ENCODE peak calls at places on chromosomes 16 and 17, in six cellular contexts. R is lower lobe of right lung; V is CD8-positive, alpha-beta memory T cell; U is heart right ventricle; H is CD8-positive, alpha-beta T cell; P is IMR-90. L is an unnamed sample.

GRCh38 chr17:55295411-55296170 is 30.8 kb downstream of the HLF start:
- DNase-seq in H (peak; percentile 31), U (peak; percentile 42), V (peak; percentile 40), R (no peak), P (peak; percentile 43), L (no peak)

GRCh38 chr16:86951831-86952598 is 365.2 kb downstream of the C16orf95 start:
- DNase-seq in R (no peak), V (no peak), H (no peak), P (peak; percentile 99), U (no peak), L (no peak)

GRCh38 chr17:72115789-72116520 is 4.9 kb upstream of the SOX9 start:
- DNase-seq in U (no peak), P (no peak), H (no peak), V (no peak), R (no peak), L (no peak)

GRCh38 chr16:12162151-12162559 is 185.6 kb downstream of the SNX29 start:
- DNase-seq in R (no peak), V (no peak), P (peak; percentile 56), U (no peak), H (no peak), L (peak; percentile 30)

GRCh38 chr17:35345926-35346771 is 27.3 kb downstream of the SLFN11 start:
- DNase-seq in P (peak; percentile 53), V (peak; percentile 24), R (peak; percentile 85), H (peak; percentile 15), U (peak; percentile 87), L (peak; percentile 89)

GRCh38 chr16:79451196-79451816 is 149.2 kb downstream of the MAF start:
- DNase-seq in P (no peak), R (no peak), H (no peak), U (no peak), V (no peak), L (no peak)

GRCh38 chr17:35368086-35368824 is 5.2 kb downstream of the SLFN11 start:
- DNase-seq in P (peak; percentile 22), V (peak; percentile 58), H (no peak), R (no peak), U (peak; percentile 26), L (no peak)

GRCh38 chr16:87206646-87207451 is 110.3 kb downstream of the C16orf95 start:
- DNase-seq in P (peak; percentile 64), H (no peak), V (no peak), U (no peak), R (no peak), L (no peak)

GRCh38 chr16:57992084-57992483 is 8.4 kb downstream of the ZNF319 start:
- DNase-seq in U (no peak), P (no peak), V (no peak), H (no peak), R (peak; percentile 20), L (peak; percentile 34)

GRCh38 chr17:22490399-22490798 is 798.1 kb downstream of the KCNJ18 start:
- DNase-seq in H (no peak), U (no peak), V (no peak), P (no peak), R (no peak), L (no peak)
- H3K9me3 ChIP-seq in H (no peaks in the 10 kb centered on the region), U (peaks cover 31% of the 10 kb centered on the region), V (no peaks in the 10 kb centered on the region), P (peaks cover 31% of the 10 kb centered on the region), R (peaks cover 7% of the 10 kb centered on the region), L (peaks cover 74% of the 10 kb centered on the region)

GRCh38 chr16:2243781-2244180 is 7.5 kb downstream of the DNASE1L2 start:
- DNase-seq in P (no peak), U (no peak), R (no peak), H (no peak), V (no peak), L (no peak)

GRCh38 chr16:2244301-2244700 is 7.1 kb downstream of the ECI1 start:
- DNase-seq in V (no peak), H (no peak), P (no peak), U (no peak), R (no peak), L (no peak)

GRCh38 chr16:2242598-2242997 is 6.4 kb downstream of the DNASE1L2 start:
- DNase-seq in R (no peak), P (no peak), H (no peak), V (no peak), U (no peak), L (no peak)

GRCh38 chr16:2244926-2245795 is 6.2 kb downstream of the ECI1 start:
- DNase-seq in P (no peak), U (no peak), R (no peak), H (no peak), V (no peak), L (no peak)

GRCh38 chr16:2243031-2243528 is 6.8 kb downstream of the DNASE1L2 start:
- DNase-seq in P (no peak), R (no peak), V (no peak), U (no peak), H (no peak), L (no peak)
- H3K4me3 ChIP-seq in P (no peak overlapping the region), R (no peak overlapping the region), V (no peak overlapping the region), U (no peak overlapping the region), H (no peak overlapping the region), L (no peak overlapping the region)

GRCh38 chr16:856811-857210 is 56.3 kb upstream of the GNG13 start:
- DNase-seq in U (no peak), R (no peak), H (no peak), P (no peak), V (no peak), L (no peak)
- H3K9me3 ChIP-seq in U (peaks cover 20% of the 10 kb centered on the region), R (no peaks in the 10 kb centered on the region), H (no peaks in the 10 kb centered on the region), P (peaks cover 10% of the 10 kb centered on the region), V (no peaks in the 10 kb centered on the region), L (peaks cover 21% of the 10 kb centered on the region)

GRCh38 chr17:65041518-65041917 is 15.0 kb downstream of the GNA13 start:
- DNase-seq in H (no peak), R (no peak), V (peak; percentile 13), U (no peak), P (no peak), L (no peak)
- H3K4me3 ChIP-seq in H (peak overlapping the region; percentile 37), R (no peak overlapping the region), V (no peak overlapping the region), U (no peak overlapping the region), P (no peak overlapping the region), L (no peak overlapping the region)

L was measured in spleen.